ENCODE peak calls at places on chromosomes 13 and 19, in seven cellular contexts. A, H, R, M, N, S and Z are unnamed samples. For H3K9me2, the result is how much of the 10 kb centered on the place peaks cover.

GRCh38 chr19:4279530-4280422 is 710 bp downstream of the SHD start:
- DNase-seq in A (peak), H (no peak), R (no peak), M (no peak), N (no peak), S (no peak), Z (no peak)

GRCh38 chr19:16373539-16373938 is 48.9 kb downstream of the KLF2 start:
- DNase-seq in A (no peak), H (no peak), R (no peak), M (no peak), N (no peak), S (no peak), Z (peak)

GRCh38 chr13:71278512-71278911 is 588.5 kb downstream of the DACH1 start:
- DNase-seq in A (no peak), H (no peak), R (no peak), M (no peak), N (no peak), S (no peak), Z (no peak)

GRCh38 chr13:22061371-22061805 is 390.5 kb downstream of the FGF9 start:
- DNase-seq in A (peak), H (no peak), R (no peak), M (no peak), N (no peak), S (no peak), Z (no peak)

GRCh38 chr13:39266426-39266825 is 228.2 kb downstream of the NHLRC3 start:
- DNase-seq in A (no peak), H (no peak), R (no peak), M (no peak), N (no peak), S (peak), Z (no peak)

GRCh38 chr13:73338389-73338788 is 279.6 kb downstream of the KLF5 start:
- DNase-seq in A (no peak), H (no peak), R (no peak), M (no peak), N (no peak), S (no peak), Z (peak)

GRCh38 chr13:60699636-60700035 is 302.6 kb downstream of the TDRD3 start:
- DNase-seq in A (no peak), H (no peak), R (no peak), M (no peak), N (no peak), S (no peak), Z (no peak)

GRCh38 chr19:56106397-56106849 is 14.7 kb downstream of the ZNF787 start:
- DNase-seq in A (no peak), H (no peak), R (no peak), M (no peak), N (no peak), S (no peak), Z (no peak)

GRCh38 chr13:48890386-48890785 is 85.3 kb upstream of the FNDC3A start:
- DNase-seq in A (no peak), H (no peak), R (no peak), M (no peak), N (no peak), S (no peak), Z (peak)

GRCh38 chr19:14395710-14396338 is 14.6 kb downstream of the ADGRE5 start:
- DNase-seq in A (no peak), H (no peak), R (no peak), M (no peak), N (no peak), S (no peak), Z (no peak)

GRCh38 chr13:79995334-79995733 is 345.6 kb downstream of the SPRY2 start:
- DNase-seq in A (no peak), H (no peak), R (no peak), M (no peak), N (no peak), S (peak), Z (peak)

GRCh38 chr19:8877854-8878705 is 45.9 kb downstream of the MBD3L1 start:
- DNase-seq in A (peak), H (no peak), R (peak), M (no peak), N (peak), S (peak), Z (no peak)

GRCh38 chr19:12052571-12053169 is at the start of gene ZNF878:
- DNase-seq in A (peak), H (peak), R (peak), M (peak), N (no peak), S (peak), Z (peak)

GRCh38 chr13:50421457-50422130 is 406.4 kb downstream of the KCNRG start:
- DNase-seq in A (no peak), H (no peak), R (no peak), M (no peak), N (no peak), S (peak), Z (peak)

GRCh38 chr19:57615346-57615745 is 1.3 kb downstream of the ZNF134 start:
- DNase-seq in A (no peak), H (no peak), R (peak), M (no peak), N (no peak), S (no peak), Z (peak)

GRCh38 chr13:35164324-35164932 is 222.4 kb downstream of the NBEA start:
- DNase-seq in A (peak), H (peak), R (peak), M (no peak), N (peak), S (peak), Z (peak)

GRCh38 chr19:13056052-13056660 is 46.5 kb downstream of the LYL1 start:
- DNase-seq in A (peak), H (peak), R (no peak), M (peak), N (peak), S (peak), Z (peak)

GRCh38 chr13:41500501-41500900 is 43.2 kb downstream of the RGCC start:
- DNase-seq in A (no peak), H (no peak), R (peak), M (no peak), N (no peak), S (peak), Z (peak)

GRCh38 chr13:113648218-113648615 is 9.8 kb downstream of the ATP4B start:
- DNase-seq in A (no peak), H (no peak), R (no peak), M (no peak), N (no peak), S (no peak), Z (no peak)

GRCh38 chr13:50757021-50757420 is 86.5 kb downstream of the DLEU7 start:
- DNase-seq in A (no peak), H (no peak), R (no peak), M (no peak), N (no peak), S (no peak), Z (peak)

GRCh38 chr13:94020833-94021232 is 458.6 kb downstream of the DCT start:
- DNase-seq in A (no peak), H (no peak), R (no peak), M (no peak), N (no peak), S (peak), Z (peak)

GRCh38 chr13:70339738-70340137 is 231.5 kb upstream of the KLHL1 start:
- DNase-seq in A (peak), H (peak), R (peak), M (peak), N (peak), S (peak), Z (peak)

GRCh38 chr13:78826312-78826711 is 167.4 kb upstream of the OBI1 start:
- DNase-seq in A (no peak), H (no peak), R (no peak), M (no peak), N (no peak), S (no peak), Z (no peak)

GRCh38 chr19:7865262-7865911 is 8.8 kb downstream of the PRR36 start:
- DNase-seq in A (peak), H (no peak), R (peak), M (no peak), N (no peak), S (no peak), Z (no peak)

GRCh38 chr19:13834308-13834790 is 39.1 kb downstream of the ZSWIM4 start:
- DNase-seq in A (no peak), H (peak), R (no peak), M (peak), N (no peak), S (peak), Z (peak)

GRCh38 chr19:54674021-54674617 is 11.3 kb downstream of the LILRB4 start:
- DNase-seq in A (peak), H (no peak), R (peak), M (peak), N (peak), S (peak), Z (peak)

GRCh38 chr13:23392925-23393645 is 40.4 kb downstream of the SACS start:
- DNase-seq in A (no peak), H (no peak), R (no peak), M (no peak), N (no peak), S (no peak), Z (no peak)

GRCh38 chr19:42469311-42470239 is 26.8 kb upstream of the CXCL17 start:
- DNase-seq in A (no peak), H (no peak), R (peak), M (no peak), N (no peak), S (no peak), Z (peak)
- H3K27ac ChIP-seq in A (no peak), H (no peak), R (peak), M (no peak), N (no peak), S (no peak), Z (no peak)

GRCh38 chr13:110422913-110423688 is 116.0 kb downstream of the COL4A2 start:
- DNase-seq in A (no peak), H (no peak), R (no peak), M (no peak), N (no peak), S (no peak), Z (peak)
- H3K9me2 ChIP-seq in A (under half), H (under half), R (under half), M (under half), N (under half), S (under half), Z (under half)

GRCh38 chr19:18543814-18544475 is 572 bp upstream of the FKBP8 start:
- DNase-seq in A (peak), H (peak), R (peak), M (peak), N (peak), S (peak), Z (peak)

GRCh38 chr19:18541258-18541991 is 1.9 kb downstream of the FKBP8 start:
- DNase-seq in A (no peak), H (no peak), R (no peak), M (no peak), N (no peak), S (no peak), Z (peak)

GRCh38 chr19:18542936-18543813 is at the start of gene FKBP8:
- DNase-seq in A (peak), H (peak), R (peak), M (peak), N (peak), S (peak), Z (peak)

GRCh38 chr19:18539372-18539771 is 4.0 kb downstream of the FKBP8 start:
- DNase-seq in A (no peak), H (no peak), R (no peak), M (no peak), N (no peak), S (no peak), Z (no peak)

GRCh38 chr19:18541992-18542935 is 1.1 kb downstream of the FKBP8 start:
- DNase-seq in A (peak), H (no peak), R (peak), M (no peak), N (no peak), S (no peak), Z (peak)
- H3K27ac ChIP-seq in A (peak), H (peak), R (peak), M (no peak), N (peak), S (no peak), Z (peak)

GRCh38 chr19:2231621-2232221 is 4.4 kb downstream of the PLEKHJ1 start:
- DNase-seq in A (no peak), H (no peak), R (peak), M (no peak), N (no peak), S (no peak), Z (peak)
- H3K9me2 ChIP-seq in A (under half), H (under half), R (under half), M (under half), N (under half), S (under half), Z (under half)

GRCh38 chr19:50214699-50215543 is 11.5 kb downstream of the MYH14 start:
- DNase-seq in A (peak), H (peak), R (no peak), M (peak), N (peak), S (peak), Z (no peak)
- H3K27ac ChIP-seq in A (no peak), H (peak), R (no peak), M (peak), N (peak), S (peak), Z (no peak)

DNA sequence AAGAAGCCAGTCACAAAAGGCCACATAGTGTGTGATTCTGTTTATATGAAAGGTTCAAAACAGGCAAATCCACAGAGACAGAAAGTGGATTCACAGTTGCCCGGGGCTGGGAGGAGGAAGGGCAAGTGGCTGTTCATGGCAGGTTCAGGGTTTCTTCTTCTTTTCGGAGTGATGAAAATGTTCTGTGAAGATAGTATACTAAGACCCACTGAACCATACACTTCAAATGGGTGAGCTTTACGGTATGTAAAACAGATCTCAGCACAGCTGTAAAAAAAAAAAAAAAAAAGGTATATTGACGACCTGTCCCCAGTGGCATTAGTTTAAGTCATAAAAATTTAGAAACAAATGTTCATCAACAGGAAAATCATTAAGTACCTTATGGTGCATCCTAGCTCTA is 32.2 kb downstream of the RFX2 start:
- DNase-seq in A (no peak), H (no peak), R (no peak), M (no peak), N (no peak), S (no peak), Z (no peak)
- H3K9me2 ChIP-seq in A (under half), H (under half), R (under half), M (under half), N (under half), S (under half), Z (under half)

GRCh38 chr13:109400192-109400591 is 386.2 kb downstream of the IRS2 start:
- DNase-seq in A (no peak), H (no peak), R (no peak), M (no peak), N (no peak), S (no peak), Z (no peak)
- H3K27ac ChIP-seq in A (no peak), H (no peak), R (no peak), M (no peak), N (no peak), S (no peak), Z (no peak)